ENCODE peak calls at places on chromosome 16, in ten cellular contexts. S is cardiac fibroblast, X is endothelial cell, T is fibroblast of mammary gland, V is AG09309, C is thoracic aorta, G is ascending aorta, O is IMR-90, H is progenitor cell of endocrine pancreas, K is prostate gland. J is an unnamed sample.

GRCh38 chr16:6204941-6205340 is 1107.3 kb upstream of the EEF2KMT start:
- DNase-seq in T (no peak), V (no peak), G (no peak), H (no peak), C (no peak), X (no peak), K (no peak), O (no peak), S (no peak), J (no peak)

GRCh38 chr16:72025404-72026114 is 17.0 kb downstream of the DHODH start:
- DNase-seq in X (no peak), H (no peak), V (no peak), O (no peak), S (no peak), C (no peak), T (no peak), K (no peak), G (no peak), J (no peak)

GRCh38 chr16:12764813-12765212 is 38.9 kb downstream of the CPPED1 start:
- DNase-seq in C (no peak), S (no peak), V (no peak), H (no peak), K (no peak), T (no peak), O (no peak), X (no peak), G (no peak), J (no peak)

GRCh38 chr16:83623091-83623730 is 184.6 kb upstream of the HSBP1 start:
- DNase-seq in O (no peak), V (no peak), H (no peak), K (no peak), S (no peak), G (no peak), X (no peak), C (no peak), T (no peak), J (no peak)

GRCh38 chr16:83002351-83003334 is 375.9 kb downstream of the CDH13 start:
- DNase-seq in V (no peak), C (no peak), X (no peak), O (peak), G (no peak), T (no peak), S (peak), H (no peak), K (no peak), J (peak)

GRCh38 chr16:88377961-88378360 is 4.8 kb upstream of the ZNF469 start:
- DNase-seq in S (no peak), G (no peak), C (no peak), V (no peak), T (no peak), X (no peak), K (no peak), H (no peak), O (no peak), J (no peak)

GRCh38 chr16:55297910-55298175 is 26.2 kb upstream of the IRX6 start:
- DNase-seq in H (no peak), X (no peak), O (peak), V (peak), G (no peak), K (no peak), T (peak), C (no peak), S (no peak), J (peak)

GRCh38 chr16:15483857-15484256 is 49.5 kb downstream of the BMERB1 start:
- DNase-seq in H (no peak), S (no peak), C (no peak), T (no peak), G (no peak), X (no peak), O (no peak), V (no peak), K (no peak), J (no peak)

GRCh38 chr16:30124985-30125379 is 2.0 kb upstream of the MAPK3 start:
- DNase-seq in T (no peak), C (no peak), K (no peak), G (no peak), S (no peak), O (no peak), H (no peak), V (no peak), X (no peak), J (no peak)

GRCh38 chr16:88339926-88340754 is 42.6 kb upstream of the ZNF469 start:
- DNase-seq in T (no peak), K (no peak), O (no peak), S (no peak), V (no peak), C (no peak), X (no peak), G (no peak), H (no peak), J (no peak)

GRCh38 chr16:61926766-61927165 is 109.5 kb downstream of the CDH8 start:
- DNase-seq in T (no peak), C (no peak), X (no peak), O (no peak), S (peak), G (no peak), H (no peak), K (no peak), V (no peak), J (no peak)

GRCh38 chr16:68972720-68973119 is 129.4 kb downstream of the TANGO6 start:
- DNase-seq in X (peak), C (no peak), K (no peak), H (no peak), V (no peak), G (no peak), T (peak), S (peak), O (peak), J (no peak)
- TF ChIP-seq CTCF in X (no peak), C (no peak), K (peak), H (peak), V (peak), G (no peak), T (peak), S (peak), O (peak), J (no peak)

GRCh38 chr16:69465083-69465721 is 40.8 kb downstream of the CYB5B start:
- DNase-seq in C (no peak), G (no peak), T (no peak), X (no peak), K (no peak), S (peak), H (no peak), V (no peak), O (peak), J (no peak)
- TF ChIP-seq CTCF in C (no peak), G (no peak), T (no peak), X (no peak), K (peak), S (no peak), H (no peak), V (no peak), O (no peak), J (no peak)

DNA sequence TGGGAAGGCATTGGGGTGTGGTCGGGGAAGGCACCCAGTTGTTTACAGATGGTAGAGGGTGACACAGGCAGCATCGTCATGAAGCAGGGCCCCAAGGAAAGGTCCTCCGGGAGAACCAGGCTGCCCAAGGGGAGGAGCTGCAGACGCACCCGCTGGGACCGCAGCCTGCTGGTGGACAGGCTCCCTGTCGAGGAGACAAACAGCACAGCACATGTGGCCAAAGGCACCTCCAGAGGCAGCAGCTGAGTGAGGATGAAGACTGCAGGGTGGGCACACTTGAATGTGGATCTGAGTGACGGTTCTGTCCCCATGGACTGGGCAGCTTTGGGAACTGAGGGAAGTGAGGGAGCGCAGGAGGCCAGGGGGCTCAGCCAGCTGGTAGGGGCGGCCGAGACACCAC is 12.4 kb downstream of the CHMP1A start:
- DNase-seq in O (no peak), T (no peak), S (no peak), V (no peak), C (no peak), G (no peak), X (no peak), H (no peak), K (no peak), J (no peak)
- TF ChIP-seq CTCF in O (no peak), T (no peak), S (no peak), V (no peak), C (no peak), G (no peak), X (no peak), H (no peak), K (no peak), J (no peak)

GRCh38 chr16:720507-720989 is 398 bp upstream of the ANTKMT start:
- DNase-seq in V (no peak), K (no peak), C (no peak), X (no peak), T (peak), O (peak), H (no peak), G (no peak), S (peak), J (peak)
- TF ChIP-seq CTCF in V (peak), K (no peak), C (no peak), X (no peak), T (peak), O (peak), H (no peak), G (no peak), S (no peak), J (peak)

GRCh38 chr16:3457434-3458252 is 14.2 kb downstream of the NAA60 start:
- DNase-seq in K (peak), C (peak), X (peak), O (peak), S (peak), V (peak), T (peak), H (peak), G (peak), J (peak)
- TF ChIP-seq CTCF in K (peak), C (peak), X (peak), O (peak), S (peak), V (peak), T (no peak), H (peak), G (peak), J (peak)

GRCh38 chr16:67173808-67174705 is 3.7 kb downstream of the NOL3 start:
- DNase-seq in V (no peak), O (peak), X (peak), S (peak), T (peak), C (peak), K (peak), G (peak), H (peak), J (peak)
- TF ChIP-seq CTCF in V (peak), O (peak), X (peak), S (peak), T (no peak), C (peak), K (peak), G (peak), H (peak), J (peak)

DNA sequence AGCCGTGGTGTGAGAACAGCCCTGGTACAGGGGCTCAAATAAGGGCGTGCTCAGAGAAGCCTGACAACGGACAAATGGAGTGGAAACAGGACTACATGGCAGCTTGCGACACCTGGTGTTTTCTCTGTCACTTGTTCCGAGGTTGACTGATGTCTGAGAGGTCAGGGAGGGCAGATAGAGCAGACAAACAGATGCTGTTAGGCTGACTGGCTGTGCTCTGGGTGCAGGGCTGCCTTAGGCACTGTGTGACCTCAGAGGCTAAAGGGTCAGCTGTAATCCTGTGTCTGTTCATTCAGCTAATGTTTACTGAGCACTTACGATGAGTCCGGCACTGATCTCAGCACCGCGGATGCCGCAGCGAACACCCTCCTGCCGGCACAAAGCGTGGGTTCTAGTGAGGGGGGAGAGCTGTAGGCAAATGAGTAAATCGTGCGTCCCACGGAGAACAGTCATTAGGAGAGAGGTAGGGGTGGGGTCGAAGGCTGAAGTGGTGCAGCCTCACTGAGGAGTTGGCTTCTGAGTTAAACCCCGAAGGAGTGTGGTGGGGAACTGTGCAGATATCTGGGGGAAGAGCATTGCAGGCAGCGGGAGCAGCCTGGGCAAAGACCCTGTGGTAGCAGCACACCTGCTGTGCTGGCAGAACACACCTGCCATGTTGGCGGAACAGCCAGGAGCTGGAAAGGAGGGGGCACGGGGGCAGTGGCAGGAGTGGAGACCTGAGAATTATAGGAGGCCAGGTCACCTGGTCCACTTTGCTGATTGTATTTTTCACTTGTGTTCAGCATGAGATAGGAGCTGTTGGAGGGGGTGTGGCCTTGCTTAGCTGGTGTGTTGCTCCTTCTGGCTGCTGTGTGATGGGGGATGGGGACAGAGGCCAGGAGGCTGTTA is 35.0 kb downstream of the GPT2 start:
- DNase-seq in K (no peak), S (no peak), O (no peak), T (no peak), V (no peak), C (no peak), G (no peak), X (no peak), H (no peak), J (no peak)
- TF ChIP-seq CTCF in K (no peak), S (no peak), O (no peak), T (no peak), V (no peak), C (no peak), G (no peak), X (no peak), H (peak), J (no peak)